ENCODE peak calls at places on chromosome 16, in seven cellular contexts. B, X, P, Q, G, F and L are unnamed samples.

GRCh38 chr16:88810166-88810867 is 1.4 kb downstream of the APRT start:
- DNase-seq in B (no peak), X (no peak), P (peak; percentile 43), Q (no peak), G (no peak), F (no peak), L (no peak)

GRCh38 chr16:20181386-20181785 is 107.7 kb upstream of the GPR139 start:
- DNase-seq in B (peak; percentile 28), X (no peak), P (no peak), Q (no peak), G (no peak), F (no peak), L (no peak)

GRCh38 chr16:24005577-24005976 is 169.8 kb downstream of the PRKCB start:
- DNase-seq in B (no peak), X (no peak), P (no peak), Q (no peak), G (no peak), F (no peak), L (no peak)

GRCh38 chr16:12144355-12144754 is 167.8 kb downstream of the SNX29 start:
- DNase-seq in B (no peak), X (no peak), P (no peak), Q (no peak), G (no peak), F (no peak), L (no peak)

GRCh38 chr16:83389751-83390150 is 418.0 kb upstream of the HSBP1 start:
- DNase-seq in B (no peak), X (no peak), P (no peak), Q (no peak), G (no peak), F (no peak), L (no peak)

GRCh38 chr16:85733155-85733838 is 17.6 kb downstream of the C16orf74 start:
- DNase-seq in B (no peak), X (no peak), P (peak; percentile 9), Q (no peak), G (no peak), F (peak; percentile 46), L (no peak)

GRCh38 chr16:18792836-18793433 is 2.8 kb upstream of the RPS15A start:
- DNase-seq in B (no peak), X (no peak), P (no peak), Q (no peak), G (no peak), F (no peak), L (no peak)

GRCh38 chr16:68993885-68994284 is 111.6 kb upstream of the HAS3 start:
- DNase-seq in B (no peak), X (no peak), P (peak; percentile 97), Q (peak; percentile 58), G (no peak), F (peak; percentile 23), L (no peak)

GRCh38 chr16:24045641-24046040 is 209.9 kb downstream of the PRKCB start:
- DNase-seq in B (no peak), X (peak; percentile 64), P (no peak), Q (peak; percentile 29), G (no peak), F (peak; percentile 25), L (no peak)

GRCh38 chr16:16778322-16778721 is 399.4 kb downstream of the NPIPA7 start:
- DNase-seq in B (no peak), X (no peak), P (no peak), Q (no peak), G (no peak), F (no peak), L (no peak)